ENCODE peak calls at places on chromosomes 7 and 10, in ten cellular contexts. K is H54; L is activated T-cell treated with anti-CD3 and anti-CD28 coated beads for 24 hours; E is aorta; A is A172; R is hepatocyte; N is T-helper 17 cell; M is effector CD4-positive, alpha-beta T cell; J is AML-193; I is right lobe of liver. D is an unnamed sample.

GRCh38 chr7:128705891-128706333 is 33.2 kb upstream of the CALU start:
- DNase-seq in K (no peak), L (no peak), E (no peak), A (peak; percentile 18), R (no peak), N (no peak), M (no peak), J (no peak), I (no peak), D (peak; percentile 69)

GRCh38 chr10:26859241-26860025 is 1.3 kb downstream of the ABI1 start:
- DNase-seq in K (no peak), L (no peak), E (no peak), A (peak; percentile 6), R (peak; percentile 13), N (no peak), M (no peak), J (no peak), I (no peak), D (no peak)

GRCh38 chr10:131676971-131677421 is 223.8 kb upstream of the PPP2R2D start:
- DNase-seq in K (no peak), L (no peak), E (peak; percentile 44), A (no peak), R (no peak), N (no peak), M (no peak), J (no peak), I (peak; percentile 16), D (no peak)

GRCh38 chr10:44723082-44723481 is 188.1 kb upstream of the TMEM72 start:
- DNase-seq in K (no peak), L (no peak), E (no peak), A (no peak), R (no peak), N (no peak), M (no peak), J (no peak), I (no peak), D (no peak)

GRCh38 chr10:132396495-132397035 is 435 bp upstream of the PWWP2B start:
- DNase-seq in K (no peak), L (peak; percentile 23), E (peak; percentile 90), A (no peak), R (peak; percentile 90), N (peak; percentile 60), M (peak; percentile 53), J (peak; percentile 22), I (peak; percentile 72), D (no peak)

GRCh38 chr10:75000748-75001321 is 110.6 kb upstream of the SAMD8 start:
- DNase-seq in K (no peak), L (no peak), E (no peak), A (no peak), R (no peak), N (no peak), M (no peak), J (no peak), I (no peak), D (no peak)

GRCh38 chr7:43625977-43626376 is 43.1 kb downstream of the STK17A start:
- DNase-seq in K (no peak), L (no peak), E (no peak), A (no peak), R (no peak), N (no peak), M (no peak), J (no peak), I (no peak), D (no peak)

GRCh38 chr7:158979635-158980351 is 123.4 kb downstream of the DYNC2I1 start:
- DNase-seq in K (no peak), L (no peak), E (no peak), A (no peak), R (no peak), N (no peak), M (no peak), J (no peak), I (no peak), D (no peak)

GRCh38 chr7:135855836-135856235 is 107.2 kb upstream of the FAM180A start:
- DNase-seq in K (no peak), L (no peak), E (no peak), A (peak; percentile 80), R (no peak), N (no peak), M (no peak), J (no peak), I (no peak), D (peak; percentile 19)

GRCh38 chr7:158657189-158657746 is 47.3 kb downstream of the NCAPG2 start:
- DNase-seq in K (no peak), L (no peak), E (no peak), A (no peak), R (no peak), N (no peak), M (no peak), J (no peak), I (no peak), D (no peak)

GRCh38 chr7:149053386-149053785 is 25.1 kb upstream of the PDIA4 start:
- DNase-seq in K (no peak), L (no peak), E (no peak), A (no peak), R (no peak), N (no peak), M (no peak), J (no peak), I (no peak), D (no peak)